ENCODE peak calls at places on chromosomes 12 and 14, in four cellular contexts. One of them, this sample, is unnamed.

GRCh38 chr12:56763753-56764657 is 881 bp downstream of the HSD17B6 start:
- DNase-seq in A549: peak; percentile 54
- DNase-seq in IMR-90: peak; percentile 82
- DNase-seq in K562: no peak
- DNase-seq in this sample: no peak

GRCh38 chr12:124568431-124569374 is 1.3 kb upstream of the NCOR2 start:
- DNase-seq in IMR-90: peak; percentile 94
- DNase-seq in K562: no peak
- DNase-seq in A549: peak; percentile 79
- DNase-seq in this sample: peak; percentile 53

GRCh38 chr14:69633238-69633637 is 21.8 kb downstream of the SUSD6 start:
- DNase-seq in IMR-90: no peak
- DNase-seq in K562: no peak
- DNase-seq in A549: no peak
- DNase-seq in this sample: no peak

GRCh38 chr12:88703790-88704189 is 123.5 kb upstream of the KITLG start:
- DNase-seq in A549: no peak
- DNase-seq in IMR-90: no peak
- DNase-seq in K562: no peak
- DNase-seq in this sample: no peak

GRCh38 chr14:60648934-60649814 is at the start of gene SIX1:
- DNase-seq in K562: peak; percentile 73
- DNase-seq in A549: peak; percentile 93
- DNase-seq in IMR-90: peak; percentile 95
- DNase-seq in this sample: no peak

GRCh38 chr12:132560421-132560830 is 50.0 kb downstream of the LRCOL1 start:
- DNase-seq in A549: peak; percentile 39
- DNase-seq in IMR-90: no peak
- DNase-seq in K562: peak; percentile 80
- DNase-seq in this sample: no peak

GRCh38 chr14:50344116-50344775 is 32.1 kb downstream of the DMAC2L start:
- DNase-seq in IMR-90: peak; percentile 63
- DNase-seq in A549: no peak
- DNase-seq in K562: no peak
- DNase-seq in this sample: peak; percentile 74

GRCh38 chr14:75134644-75135043 is 7.8 kb upstream of the NEK9 start:
- DNase-seq in K562: no peak
- DNase-seq in IMR-90: no peak
- DNase-seq in A549: no peak
- DNase-seq in this sample: no peak

GRCh38 chr12:40146800-40147797 is 41.2 kb upstream of the SLC2A13 start:
- DNase-seq in IMR-90: no peak
- DNase-seq in K562: no peak
- DNase-seq in A549: no peak
- DNase-seq in this sample: no peak

GRCh38 chr14:75306917-75307699 is 28.5 kb downstream of the FOS start:
- DNase-seq in A549: peak; percentile 66
- DNase-seq in K562: peak; percentile 18
- DNase-seq in IMR-90: peak; percentile 19
- DNase-seq in this sample: no peak

GRCh38 chr12:45263587-45263986 is 47.7 kb downstream of the ANO6 start:
- DNase-seq in IMR-90: no peak
- DNase-seq in K562: no peak
- DNase-seq in A549: no peak
- DNase-seq in this sample: no peak

GRCh38 chr12:3752741-3753486 is at the start of gene CRACR2A:
- DNase-seq in IMR-90: peak; percentile 31
- DNase-seq in K562: peak; percentile 87
- DNase-seq in A549: peak; percentile 68
- DNase-seq in this sample: peak; percentile 31

GRCh38 chr12:95622879-95623278 is 71.6 kb upstream of the USP44 start:
- DNase-seq in K562: no peak
- DNase-seq in A549: no peak
- DNase-seq in IMR-90: no peak
- DNase-seq in this sample: no peak

GRCh38 chr12:65275627-65276026 is 2.9 kb upstream of the MSRB3 start:
- DNase-seq in K562: no peak
- DNase-seq in A549: no peak
- DNase-seq in IMR-90: no peak
- DNase-seq in this sample: no peak

GRCh38 chr12:128853321-128854197 is at the start of gene GLT1D1:
- DNase-seq in IMR-90: no peak
- DNase-seq in K562: no peak
- DNase-seq in A549: no peak
- DNase-seq in this sample: no peak

GRCh38 chr12:80053048-80053790 is 46.1 kb upstream of the OTOGL start:
- DNase-seq in IMR-90: peak; percentile 96
- DNase-seq in A549: no peak
- DNase-seq in K562: no peak
- DNase-seq in this sample: no peak

GRCh38 chr12:108663324-108664015 is 29.8 kb upstream of the SELPLG start:
- DNase-seq in K562: no peak
- DNase-seq in A549: no peak
- DNase-seq in IMR-90: no peak
- DNase-seq in this sample: no peak

GRCh38 chr14:106605548-106606448 is 1079.4 kb downstream of the TMEM121 start:
- DNase-seq in A549: peak; percentile 24
- DNase-seq in IMR-90: no peak
- DNase-seq in K562: peak; percentile 58
- DNase-seq in this sample: peak; percentile 21

DNA sequence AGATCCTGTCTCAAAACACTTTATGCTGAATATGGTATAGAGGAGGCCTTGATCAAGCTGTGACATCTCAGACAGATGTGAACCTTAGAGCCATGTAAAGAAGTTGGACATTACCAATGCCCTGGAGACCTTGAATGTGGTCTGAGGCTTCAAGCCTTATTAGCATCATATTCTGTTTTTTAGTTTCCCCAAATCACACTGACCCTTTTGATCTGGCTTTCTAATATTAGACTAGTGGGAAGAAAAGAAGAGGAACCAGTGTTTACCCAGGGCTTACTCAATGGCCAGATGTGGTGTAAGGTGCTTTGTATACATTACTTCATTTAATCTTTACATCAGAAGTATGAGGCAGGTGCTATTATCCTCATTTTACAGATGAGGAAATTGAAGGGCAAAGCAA is 10.6 kb upstream of the TBPL2 start:
- DNase-seq in IMR-90: no peak
- DNase-seq in K562: no peak
- DNase-seq in A549: no peak
- DNase-seq in this sample: no peak
- TF ChIP-seq ELK1 in IMR-90: no peak
- TF ChIP-seq ELK1 in K562: no peak
- TF ChIP-seq ELK1 in A549: no peak
- TF ChIP-seq ELK1 in this sample: no peak

GRCh38 chr12:91219511-91219910 is 36.9 kb upstream of the DCN start:
- DNase-seq in IMR-90: peak; percentile 58
- DNase-seq in A549: no peak
- DNase-seq in K562: no peak
- DNase-seq in this sample: no peak
- TF ChIP-seq RCOR1 in IMR-90: no peak
- TF ChIP-seq RCOR1 in A549: no peak
- TF ChIP-seq RCOR1 in K562: no peak
- TF ChIP-seq RCOR1 in this sample: no peak

DNA sequence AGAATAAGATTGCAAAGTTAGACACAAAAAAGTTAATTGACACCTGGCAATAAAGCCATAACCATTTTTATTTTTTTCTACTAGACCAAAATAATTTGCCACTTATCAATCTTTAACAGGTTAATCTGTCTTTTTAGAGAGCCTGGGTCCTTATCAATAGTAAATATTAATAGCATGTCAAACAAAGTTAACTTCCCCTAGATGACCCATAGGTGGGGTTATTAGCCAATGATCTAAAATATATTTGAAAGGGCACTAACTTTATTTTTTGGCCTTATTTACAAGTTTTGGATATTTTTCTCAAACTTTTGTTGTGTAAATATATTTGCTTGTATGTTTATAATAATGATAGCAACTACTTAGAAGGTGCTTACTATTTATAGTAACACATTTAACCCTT is 3.9 kb downstream of the ANKRD33 start:
- DNase-seq in K562: peak; percentile 51
- DNase-seq in IMR-90: peak; percentile 31
- DNase-seq in A549: no peak
- DNase-seq in this sample: no peak
- TF ChIP-seq ELK1 in K562: no peak
- TF ChIP-seq ELK1 in IMR-90: no peak
- TF ChIP-seq ELK1 in A549: no peak
- TF ChIP-seq ELK1 in this sample: no peak

DNA sequence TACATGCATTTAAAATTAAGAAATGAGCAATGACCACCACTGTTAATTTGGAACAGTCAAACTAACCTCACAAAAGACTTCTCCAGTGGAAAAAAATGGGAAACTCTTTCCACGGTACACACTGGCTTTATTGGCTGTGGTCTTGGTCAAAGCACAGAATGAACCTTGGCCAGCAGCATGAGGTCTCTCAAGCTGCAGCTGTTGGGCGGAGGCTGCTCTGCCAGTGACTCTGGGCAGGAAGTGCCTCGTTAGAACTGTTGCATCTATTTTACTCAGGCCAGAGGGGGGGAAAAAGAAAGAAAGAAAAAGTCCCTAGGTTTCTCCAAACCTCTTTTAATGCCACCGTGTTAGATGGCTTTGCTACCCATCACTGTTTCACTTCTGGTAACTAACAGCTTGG is 279.8 kb upstream of the DIO2 start:
- DNase-seq in A549: no peak
- DNase-seq in K562: no peak
- DNase-seq in IMR-90: peak; percentile 65
- DNase-seq in this sample: peak; percentile 23
- TF ChIP-seq RCOR1 in A549: no peak
- TF ChIP-seq RCOR1 in K562: no peak
- TF ChIP-seq RCOR1 in IMR-90: no peak
- TF ChIP-seq RCOR1 in this sample: no peak

DNA sequence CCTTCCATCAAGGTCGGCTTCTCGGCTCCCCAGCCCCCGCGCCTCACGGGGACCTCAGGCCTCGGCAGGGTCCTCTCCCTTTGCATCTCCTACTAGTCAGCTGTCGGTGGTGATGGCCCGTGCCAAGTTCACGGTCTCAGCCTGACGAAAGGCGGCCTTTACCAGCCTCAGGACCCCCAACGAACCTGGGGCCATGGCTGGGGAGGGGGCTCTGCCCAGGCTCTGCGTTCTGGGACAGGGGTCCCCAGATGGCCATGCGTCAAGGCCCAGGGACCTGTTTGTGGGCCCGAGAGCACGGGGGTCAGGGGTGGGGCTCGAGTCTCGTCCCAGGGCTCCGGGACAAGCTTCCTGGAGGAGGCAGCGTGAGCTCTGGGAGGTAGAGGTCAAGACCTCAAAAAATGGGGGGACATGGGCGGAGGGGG is 32.8 kb upstream of the DEGS2 start:
- DNase-seq in IMR-90: no peak
- DNase-seq in A549: no peak
- DNase-seq in K562: no peak
- DNase-seq in this sample: no peak
- TF ChIP-seq ELK1 in IMR-90: no peak
- TF ChIP-seq ELK1 in A549: no peak
- TF ChIP-seq ELK1 in K562: no peak
- TF ChIP-seq ELK1 in this sample: no peak

DNA sequence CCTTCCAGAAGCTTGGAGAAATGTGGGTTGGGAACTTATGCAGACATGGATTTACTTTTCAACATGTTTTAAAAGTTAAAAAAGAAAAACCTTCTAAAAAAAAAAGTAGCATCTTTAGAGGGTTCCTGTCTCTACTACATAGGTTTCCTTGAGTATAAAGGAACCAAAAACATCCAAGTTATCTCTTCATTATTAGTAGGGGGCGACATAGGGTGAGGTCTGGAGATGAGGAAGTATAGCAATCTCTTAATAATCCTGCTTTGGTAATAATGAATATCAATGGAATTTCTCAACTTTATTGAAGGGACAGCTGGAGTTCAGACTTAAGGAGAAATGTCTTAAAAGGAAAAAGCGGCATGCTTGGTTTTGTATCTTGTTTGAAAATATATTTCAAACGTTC is 6.5 kb upstream of the PLXNC1 start:
- DNase-seq in IMR-90: no peak
- DNase-seq in A549: no peak
- DNase-seq in K562: no peak
- DNase-seq in this sample: no peak
- TF ChIP-seq RCOR1 in IMR-90: no peak
- TF ChIP-seq RCOR1 in A549: no peak
- TF ChIP-seq RCOR1 in K562: no peak
- TF ChIP-seq RCOR1 in this sample: no peak

DNA sequence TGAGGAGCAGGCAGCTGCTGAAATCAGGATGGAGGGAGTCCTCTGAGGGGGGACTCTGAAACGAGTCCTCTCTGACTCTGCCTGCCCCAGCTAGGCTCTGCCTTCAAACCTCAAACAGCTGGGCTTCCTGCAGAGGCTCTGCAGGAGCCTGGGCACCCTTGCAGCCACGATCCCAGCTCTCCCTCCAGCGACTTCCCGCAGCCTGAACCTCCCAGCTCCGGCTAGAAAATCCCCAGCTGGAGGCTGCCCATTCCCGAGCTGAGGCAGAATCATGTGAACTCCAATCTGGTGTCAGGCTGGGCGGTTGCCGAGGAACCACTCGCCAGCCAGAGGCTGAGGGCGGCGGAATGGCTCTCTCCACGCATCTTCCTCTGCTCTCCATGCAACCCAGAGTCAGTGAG is at the start of gene GPR68:
- DNase-seq in A549: no peak
- DNase-seq in K562: no peak
- DNase-seq in IMR-90: peak; percentile 73
- DNase-seq in this sample: no peak
- TF ChIP-seq ELK1 in A549: no peak
- TF ChIP-seq ELK1 in K562: no peak
- TF ChIP-seq ELK1 in IMR-90: no peak
- TF ChIP-seq ELK1 in this sample: no peak